ENCODE peak calls at places on chromosomes 7 and 10, in eight cellular contexts. Z is GM12878; Q is fibroblast of lung; I is CD8-positive, alpha-beta T cell; H is upper lobe of left lung; K is AG09319; C is left ventricle myocardium inferior; E is HL-60. X is an unnamed sample.

GRCh38 chr10:132411561-132412253 is 14.7 kb downstream of the PWWP2B start:
- DNase-seq in Z (no peak), Q (peak), I (no peak), H (peak), K (no peak), C (no peak), E (no peak), X (no peak)

GRCh38 chr10:12681250-12681649 is 320.3 kb downstream of the CCDC3 start:
- DNase-seq in Z (no peak), Q (no peak), I (peak), H (no peak), K (no peak), C (no peak), E (no peak), X (no peak)

GRCh38 chr7:41108821-41109220 is 594.1 kb downstream of the INHBA start:
- DNase-seq in Z (no peak), Q (no peak), I (no peak), H (no peak), K (no peak), C (no peak), E (no peak), X (no peak)

GRCh38 chr10:12107781-12108180 is 21.7 kb upstream of the SEC61A2 start:
- DNase-seq in Z (no peak), Q (no peak), I (no peak), H (no peak), K (no peak), C (no peak), E (no peak), X (no peak)

GRCh38 chr10:121157998-121158397 is 306.8 kb downstream of the WDR11 start:
- DNase-seq in Z (no peak), Q (no peak), I (no peak), H (peak), K (no peak), C (no peak), E (peak), X (no peak)

GRCh38 chr10:17883621-17884020 is 68.1 kb upstream of the SLC39A12 start:
- DNase-seq in Z (no peak), Q (no peak), I (no peak), H (no peak), K (no peak), C (no peak), E (no peak), X (no peak)

GRCh38 chr7:45574521-45575500 is 643 bp downstream of the ADCY1 start:
- DNase-seq in Z (no peak), Q (peak), I (no peak), H (no peak), K (no peak), C (peak), E (peak), X (no peak)

GRCh38 chr7:66617295-66617694 is 11.4 kb upstream of the KCTD7 start:
- DNase-seq in Z (no peak), Q (no peak), I (no peak), H (no peak), K (no peak), C (no peak), E (no peak), X (no peak)

GRCh38 chr10:63700209-63700934 is 179.2 kb downstream of the REEP3 start:
- DNase-seq in Z (no peak), Q (peak), I (no peak), H (peak), K (peak), C (no peak), E (no peak), X (no peak)

GRCh38 chr10:123359539-123359938 is 205.3 kb downstream of the BUB3 start:
- DNase-seq in Z (peak), Q (no peak), I (no peak), H (no peak), K (no peak), C (no peak), E (no peak), X (no peak)

GRCh38 chr10:103457896-103458583 is 660 bp downstream of the CALHM1 start:
- DNase-seq in Z (no peak), Q (no peak), I (no peak), H (no peak), K (no peak), C (no peak), E (no peak), X (no peak)

GRCh38 chr7:36264917-36265292 is 111.9 kb downstream of the EEPD1 start:
- DNase-seq in Z (no peak), Q (no peak), I (no peak), H (no peak), K (no peak), C (no peak), E (no peak), X (no peak)

GRCh38 chr7:16721541-16721940 is 32.0 kb upstream of the TSPAN13 start:
- DNase-seq in Z (no peak), Q (no peak), I (no peak), H (no peak), K (no peak), C (no peak), E (no peak), X (no peak)

GRCh38 chr7:92691578-92691977 is 101.4 kb upstream of the FAM133B start:
- DNase-seq in Z (peak), Q (peak), I (peak), H (no peak), K (peak), C (no peak), E (peak), X (no peak)

GRCh38 chr7:5557920-5558401 is 134.3 kb upstream of the TNRC18 start:
- DNase-seq in Z (peak), Q (peak), I (no peak), H (peak), K (no peak), C (peak), E (peak), X (peak)

GRCh38 chr7:84040365-84040764 is 154.2 kb downstream of the SEMA3A start:
- DNase-seq in Z (no peak), Q (no peak), I (no peak), H (no peak), K (no peak), C (no peak), E (no peak), X (no peak)

GRCh38 chr10:10320981-10321380 is 696.7 kb upstream of the CELF2 start:
- DNase-seq in Z (no peak), Q (peak), I (no peak), H (no peak), K (peak), C (no peak), E (no peak), X (no peak)

GRCh38 chr10:30857803-30858202 is 173.9 kb downstream of the ZNF438 start:
- DNase-seq in Z (no peak), Q (peak), I (no peak), H (peak), K (peak), C (peak), E (peak), X (no peak)

GRCh38 chr10:60986779-60987178 is 42.8 kb upstream of the RHOBTB1 start:
- DNase-seq in Z (no peak), Q (no peak), I (no peak), H (no peak), K (no peak), C (no peak), E (no peak), X (no peak)

GRCh38 chr7:63096141-63096540 is 902.5 kb upstream of the ZNF722 start:
- DNase-seq in Z (no peak), Q (no peak), I (no peak), H (no peak), K (no peak), C (no peak), E (no peak), X (no peak)

GRCh38 chr7:27921081-27921836 is 181.3 kb downstream of the TAX1BP1 start:
- DNase-seq in Z (peak), Q (peak), I (no peak), H (no peak), K (peak), C (no peak), E (peak), X (no peak)

GRCh38 chr7:27912751-27913150 is 172.8 kb downstream of the TAX1BP1 start:
- DNase-seq in Z (no peak), Q (no peak), I (no peak), H (no peak), K (no peak), C (no peak), E (no peak), X (no peak)

GRCh38 chr10:59340279-59340678 is 22.1 kb downstream of the FAM13C start:
- DNase-seq in Z (no peak), Q (no peak), I (no peak), H (no peak), K (no peak), C (no peak), E (no peak), X (no peak)

GRCh38 chr7:125098377-125098970 is 168.8 kb upstream of the POT1 start:
- DNase-seq in Z (no peak), Q (no peak), I (no peak), H (no peak), K (no peak), C (no peak), E (no peak), X (no peak)

GRCh38 chr7:104241135-104241534 is 33.3 kb upstream of the ORC5 start:
- DNase-seq in Z (no peak), Q (no peak), I (no peak), H (no peak), K (no peak), C (no peak), E (no peak), X (no peak)

GRCh38 chr7:155953781-155954549 is 141.7 kb upstream of the SHH start:
- DNase-seq in Z (no peak), Q (no peak), I (no peak), H (no peak), K (no peak), C (no peak), E (no peak), X (no peak)

GRCh38 chr10:6067457-6067856 is 5.3 kb upstream of the IL2RA start:
- DNase-seq in Z (no peak), Q (no peak), I (no peak), H (no peak), K (no peak), C (no peak), E (no peak), X (no peak)

GRCh38 chr7:112467867-112468266 is 12.9 kb upstream of the LSMEM1 start:
- DNase-seq in Z (no peak), Q (no peak), I (no peak), H (no peak), K (no peak), C (no peak), E (no peak), X (no peak)

GRCh38 chr7:30841025-30841735 is 70.0 kb downstream of the MINDY4 start:
- DNase-seq in Z (no peak), Q (no peak), I (no peak), H (no peak), K (no peak), C (no peak), E (no peak), X (no peak)

GRCh38 chr10:71222541-71223364 is 10.4 kb downstream of the UNC5B start:
- DNase-seq in Z (no peak), Q (no peak), I (no peak), H (peak), K (no peak), C (no peak), E (no peak), X (peak)
- TF ChIP-seq CTCF in Z (peak), Q (no peak), I (no peak), H (no peak), K (no peak), C (no peak), E (no peak), X (no peak)

DNA sequence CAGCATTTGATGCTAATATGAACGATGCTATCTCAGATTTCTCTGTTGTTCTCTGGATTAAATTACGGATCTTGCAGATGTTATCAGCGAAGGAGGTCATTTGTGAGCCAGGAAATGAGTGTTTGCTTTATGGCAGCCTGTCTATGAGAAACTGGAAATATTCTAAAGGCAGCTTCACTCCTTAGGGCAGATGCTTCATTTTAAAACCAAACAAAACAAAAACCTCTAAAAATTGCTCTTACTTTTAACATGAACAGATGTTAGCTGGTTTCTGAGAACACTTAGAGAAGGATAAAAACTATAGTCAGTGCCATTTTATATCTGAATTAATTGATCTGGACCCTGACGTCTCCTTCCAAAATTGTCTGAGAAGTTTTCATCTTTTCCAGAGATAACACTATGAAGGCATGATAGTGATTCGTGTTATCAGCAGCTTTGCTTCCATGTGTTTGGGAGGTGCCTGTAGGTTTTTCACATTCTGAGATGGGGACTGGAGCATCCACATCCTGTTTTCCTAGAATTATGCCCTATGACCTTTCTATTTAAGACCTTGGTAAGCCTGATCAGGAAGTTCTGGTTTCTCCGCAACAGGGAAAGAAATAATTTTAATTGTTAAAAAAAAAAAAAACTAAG is 53.1 kb downstream of the CPED1 start:
- DNase-seq in Z (no peak), Q (peak), I (no peak), H (no peak), K (no peak), C (no peak), E (no peak), X (no peak)
- TF ChIP-seq CTCF in Z (no peak), Q (no peak), I (no peak), H (no peak), K (no peak), C (no peak), E (no peak), X (no peak)

DNA sequence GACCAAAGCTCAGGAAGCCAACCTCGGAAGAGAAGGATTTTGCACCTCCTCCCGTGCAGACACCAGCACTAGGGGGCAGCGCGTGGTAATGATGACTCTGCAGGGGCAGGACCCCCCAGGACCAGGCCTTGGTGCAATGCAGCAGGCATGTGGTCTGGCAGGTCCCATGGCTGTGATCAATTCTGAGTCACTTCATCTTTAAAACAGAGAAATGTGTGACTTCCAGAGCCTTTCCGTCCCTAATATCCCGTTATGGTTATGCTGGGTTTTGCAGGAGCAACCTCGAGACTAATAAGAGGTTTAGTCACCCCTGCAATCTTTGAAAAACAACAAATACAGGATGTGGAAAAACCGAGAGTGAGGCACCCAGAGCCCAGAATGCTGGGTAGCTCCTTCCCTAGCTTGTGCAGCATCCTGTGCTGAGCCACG is 30.2 kb upstream of the GJD4 start:
- DNase-seq in Z (no peak), Q (peak), I (no peak), H (no peak), K (peak), C (no peak), E (no peak), X (no peak)
- TF ChIP-seq CTCF in Z (no peak), Q (peak), I (no peak), H (no peak), K (peak), C (no peak), E (no peak), X (no peak)

GRCh38 chr7:25029075-25029474 is 49.1 kb upstream of the OSBPL3 start:
- DNase-seq in Z (no peak), Q (no peak), I (no peak), H (no peak), K (no peak), C (no peak), E (no peak), X (no peak)

GRCh38 chr7:25032774-25033743 is 53.1 kb upstream of the OSBPL3 start:
- DNase-seq in Z (no peak), Q (peak), I (no peak), H (no peak), K (no peak), C (no peak), E (no peak), X (no peak)

GRCh38 chr7:25031007-25031406 is 51.0 kb upstream of the OSBPL3 start:
- DNase-seq in Z (peak), Q (no peak), I (no peak), H (no peak), K (no peak), C (no peak), E (no peak), X (no peak)

GRCh38 chr7:25034136-25034535 is 54.2 kb upstream of the OSBPL3 start:
- DNase-seq in Z (no peak), Q (no peak), I (no peak), H (no peak), K (no peak), C (no peak), E (no peak), X (no peak)

GRCh38 chr7:25031432-25031831 is 51.5 kb upstream of the OSBPL3 start:
- DNase-seq in Z (no peak), Q (no peak), I (no peak), H (no peak), K (no peak), C (no peak), E (no peak), X (no peak)
- TF ChIP-seq CTCF in Z (no peak), Q (no peak), I (no peak), H (no peak), K (no peak), C (no peak), E (no peak), X (no peak)

GRCh38 chr7:145331076-145331475 is 495.2 kb upstream of the TPK1 start:
- DNase-seq in Z (no peak), Q (no peak), I (no peak), H (no peak), K (no peak), C (no peak), E (no peak), X (no peak)
- TF ChIP-seq CTCF in Z (no peak), Q (no peak), I (no peak), H (no peak), K (no peak), C (no peak), E (no peak), X (no peak)

GRCh38 chr10:23981520-23982309 is 227.2 kb upstream of the KIAA1217 start:
- DNase-seq in Z (no peak), Q (no peak), I (no peak), H (no peak), K (no peak), C (no peak), E (no peak), X (no peak)
- TF ChIP-seq CTCF in Z (no peak), Q (no peak), I (no peak), H (no peak), K (no peak), C (no peak), E (no peak), X (no peak)

DNA sequence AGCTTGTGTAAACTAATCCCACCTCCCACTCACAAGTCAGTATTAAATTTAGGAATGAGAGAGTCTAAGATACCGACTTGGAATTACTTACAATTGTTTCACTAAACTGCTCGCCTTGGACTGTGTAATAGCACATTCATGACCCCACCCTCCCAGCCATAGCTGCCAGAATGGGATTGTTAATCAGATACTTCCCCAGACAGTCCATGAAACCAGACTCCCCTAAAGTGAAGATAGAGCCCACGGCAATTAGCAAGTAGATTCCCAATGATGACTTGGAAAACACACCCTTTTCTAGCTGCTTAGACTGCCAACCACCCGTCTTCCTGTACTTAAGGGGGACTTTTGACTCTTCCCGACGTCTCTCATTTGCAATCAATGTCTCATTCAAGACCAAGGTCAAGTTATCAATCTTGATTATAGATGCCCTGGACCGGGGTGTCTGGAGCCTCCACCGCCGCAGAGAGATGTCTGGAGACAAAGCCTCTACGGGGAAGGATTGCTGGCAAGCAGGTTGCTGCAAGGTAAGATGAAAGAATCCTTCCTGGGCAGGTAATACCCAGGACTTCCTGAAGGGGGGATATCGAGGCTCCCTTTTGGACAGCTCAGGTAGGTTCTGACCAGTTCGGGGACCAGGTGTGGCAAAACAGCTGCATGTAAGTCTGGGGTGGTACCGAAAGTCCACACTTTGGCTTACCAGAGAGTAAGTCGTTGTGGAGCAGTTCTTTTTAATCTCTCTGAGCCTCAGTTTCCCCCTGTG is 12.6 kb upstream of the CUX1 start:
- DNase-seq in Z (no peak), Q (no peak), I (peak), H (no peak), K (no peak), C (no peak), E (no peak), X (no peak)
- TF ChIP-seq CTCF in Z (peak), Q (no peak), I (peak), H (peak), K (no peak), C (no peak), E (no peak), X (no peak)

X was measured in activated B cell treated with CpG ODN at 0.5 μM for 24 hours.